ENCODE peak calls at places on chromosomes 1 and 21, in five cellular contexts. Y, G, L, S and C are unnamed samples.
A peak's percentile ranks its signal among the peaks of the same experiment; 100 is the strongest.

GRCh38 chr1:119372493-119373086 is 4.0 kb downstream of the HAO2 start:
- DNase-seq in Y (no peak), G (no peak), L (peak; percentile 40), S (no peak), C (no peak)

GRCh38 chr1:203276916-203277535 is 28.3 kb upstream of the BTG2 start:
- DNase-seq in Y (no peak), G (no peak), L (no peak), S (no peak), C (no peak)

GRCh38 chr1:46673749-46674182 is 2.1 kb downstream of the TEX38 start:
- DNase-seq in Y (no peak), G (no peak), L (peak; percentile 28), S (no peak), C (no peak)

GRCh38 chr1:224219612-224220011 is 36.6 kb downstream of the DEGS1 start:
- DNase-seq in Y (no peak), G (no peak), L (no peak), S (no peak), C (no peak)

GRCh38 chr1:94895518-94895917 is 31.4 kb downstream of the CNN3 start:
- DNase-seq in Y (no peak), G (no peak), L (no peak), S (no peak), C (no peak)

GRCh38 chr1:246037832-246038231 is 469.2 kb downstream of the SMYD3 start:
- DNase-seq in Y (no peak), G (no peak), L (no peak), S (no peak), C (no peak)

GRCh38 chr1:223031690-223032601 is 111.1 kb downstream of the TLR5 start:
- DNase-seq in Y (no peak), G (no peak), L (no peak), S (no peak), C (no peak)

GRCh38 chr21:41121785-41122415 is 46.1 kb upstream of the BACE2 start:
- DNase-seq in Y (peak; percentile 81), G (peak; percentile 3), L (peak; percentile 77), S (peak; percentile 60), C (peak; percentile 74)

GRCh38 chr1:27772071-27772470 is 948 bp upstream of the STX12 start:
- DNase-seq in Y (no peak), G (no peak), L (no peak), S (no peak), C (no peak)

GRCh38 chr1:60134706-60135105 is 61.1 kb upstream of the C1orf87 start:
- DNase-seq in Y (no peak), G (no peak), L (no peak), S (no peak), C (no peak)

GRCh38 chr21:44067011-44067839 is 40.0 kb upstream of the PWP2 start:
- DNase-seq in Y (no peak), G (no peak), L (no peak), S (no peak), C (no peak)

GRCh38 chr1:56715161-56715560 is 70.0 kb downstream of the PRKAA2 start:
- DNase-seq in Y (no peak), G (no peak), L (no peak), S (no peak), C (no peak)

GRCh38 chr1:22729400-22729773 is 18.7 kb downstream of the EPHB2 start:
- DNase-seq in Y (no peak), G (no peak), L (no peak), S (no peak), C (no peak)

GRCh38 chr1:198577444-198577843 is 37.0 kb upstream of the ATP6V1G3 start:
- DNase-seq in Y (no peak), G (no peak), L (no peak), S (no peak), C (no peak)

GRCh38 chr1:57411262-57411661 is 12.6 kb downstream of the DAB1 start:
- DNase-seq in Y (peak; percentile 94), G (no peak), L (no peak), S (no peak), C (no peak)

GRCh38 chr1:229316166-229316565 is 26.7 kb downstream of the CCSAP start:
- DNase-seq in Y (no peak), G (no peak), L (no peak), S (no peak), C (no peak)

GRCh38 chr1:153122831-153123421 is 9.6 kb upstream of the SPRR2F start:
- DNase-seq in Y (no peak), G (no peak), L (no peak), S (no peak), C (no peak)

GRCh38 chr1:71240656-71241055 is 159.8 kb upstream of the ZRANB2 start:
- DNase-seq in Y (no peak), G (no peak), L (no peak), S (no peak), C (no peak)

GRCh38 chr1:28443550-28443949 is 62.3 kb upstream of the RCC1 start:
- DNase-seq in Y (no peak), G (no peak), L (no peak), S (no peak), C (no peak)

GRCh38 chr1:156964431-156964830 is 44.0 kb downstream of the LRRC71 start:
- DNase-seq in Y (no peak), G (no peak), L (no peak), S (no peak), C (no peak)

GRCh38 chr1:13896932-13897331 is 196.9 kb downstream of the PRDM2 start:
- DNase-seq in Y (no peak), G (no peak), L (no peak), S (no peak), C (no peak)

GRCh38 chr1:92404661-92405060 is 82.1 kb downstream of the GFI1 start:
- DNase-seq in Y (peak; percentile 0), G (no peak), L (no peak), S (no peak), C (no peak)

GRCh38 chr1:185480545-185480944 is 163.5 kb upstream of the IVNS1ABP start:
- DNase-seq in Y (no peak), G (no peak), L (no peak), S (no peak), C (no peak)

GRCh38 chr1:75310067-75310466 is 175.9 kb downstream of the LHX8 start:
- DNase-seq in Y (no peak), G (no peak), L (no peak), S (no peak), C (no peak)

GRCh38 chr1:1315435-1315901 is 7.1 kb downstream of the PUSL1 start:
- DNase-seq in Y (no peak), G (no peak), L (no peak), S (no peak), C (no peak)